ENCODE peak calls at places on chromosomes 4 and X, in five cellular contexts. M is NCI-H524; U is AG04450; S is stimulated activated CD4-positive, alpha-beta T cell treated with anti-CD3 and anti-CD28 coated beads, Interleukin-2, amount 100 ng/mL, for 4 hours; T is stromal cell of bone marrow. P is an unnamed sample.

GRCh38 chr4:166989886-166990285 is 244.4 kb downstream of the SPOCK3 start:
- DNase-seq in M (no peak), S (no peak), U (no peak), T (no peak), P (no peak)

GRCh38 chrX:153245288-153245731 is 66.2 kb downstream of the MAGEA1 start:
- DNase-seq in T (no peak), S (no peak), M (peak; percentile 58), U (no peak), P (no peak)

GRCh38 chr4:143668930-143669553 is 31.4 kb downstream of the FREM3 start:
- DNase-seq in U (no peak), M (no peak), S (no peak), T (no peak), P (no peak)

GRCh38 chrX:109684136-109684535 is 48.9 kb downstream of the ACSL4 start:
- DNase-seq in S (no peak), M (no peak), T (peak; percentile 11), U (no peak), P (no peak)

GRCh38 chrX:48897157-48897620 is 379 bp downstream of the TIMM17B start:
- DNase-seq in T (no peak), S (no peak), M (peak; percentile 68), U (no peak), P (peak; percentile 76)

GRCh38 chr4:25401066-25401465 is 24.0 kb downstream of the ANAPC4 start:
- DNase-seq in S (no peak), M (no peak), T (no peak), U (no peak), P (no peak)

GRCh38 chr4:85024671-85025070 is 58.2 kb upstream of the WDFY3 start:
- DNase-seq in T (peak; percentile 10), S (no peak), M (no peak), U (no peak), P (no peak)

GRCh38 chr4:186158021-186158859 is 33.1 kb upstream of the CYP4V2 start:
- DNase-seq in S (no peak), M (no peak), U (no peak), T (no peak), P (no peak)

GRCh38 chrX:53223955-53224859 is 800 bp downstream of the KDM5C start:
- DNase-seq in T (no peak), S (no peak), M (no peak), U (peak; percentile 10), P (no peak)

GRCh38 chrX:110317079-110317819 is 636 bp downstream of the AMMECR1 start:
- DNase-seq in T (no peak), U (no peak), S (peak; percentile 0), M (peak; percentile 33), P (peak; percentile 49)

GRCh38 chrX:15447985-15448639 is 45.0 kb downstream of the PIR start:
- DNase-seq in U (peak; percentile 20), S (no peak), T (no peak), M (no peak), P (no peak)

GRCh38 chr4:128481752-128482480 is 194.3 kb upstream of the PGRMC2 start:
- DNase-seq in S (no peak), M (no peak), U (no peak), T (no peak), P (no peak)

GRCh38 chr4:83128235-83128929 is 13.9 kb upstream of the PLAC8 start:
- DNase-seq in T (peak; percentile 74), M (no peak), S (no peak), U (peak; percentile 42), P (no peak)

GRCh38 chrX:132875705-132876508 is 82.5 kb downstream of the HS6ST2 start:
- DNase-seq in U (no peak), M (no peak), S (no peak), T (no peak), P (no peak)

GRCh38 chr4:170423137-170423536 is 333.4 kb upstream of the AADAT start:
- DNase-seq in U (no peak), S (no peak), T (no peak), M (no peak), P (no peak)

GRCh38 chr4:161189286-161190134 is 974.3 kb downstream of the FSTL5 start:
- DNase-seq in U (no peak), T (no peak), M (no peak), S (no peak), P (no peak)

GRCh38 chr4:47031011-47031678 is at the start of gene GABRB1:
- DNase-seq in U (peak; percentile 30), T (no peak), M (peak; percentile 39), S (no peak), P (peak; percentile 71)

GRCh38 chrX:132740316-132741123 is 217.9 kb downstream of the HS6ST2 start:
- DNase-seq in M (no peak), S (no peak), T (no peak), U (no peak), P (no peak)

GRCh38 chr4:138230048-138230447 is 12.1 kb downstream of the SLC7A11 start:
- DNase-seq in M (no peak), T (no peak), S (no peak), U (no peak), P (no peak)

P was measured in Right ventricle myocardium superior.